ENCODE peak calls at places on chromosomes 11 and 22, in nine cellular contexts. One of them, this sample, is unnamed.

GRCh38 chr11:25711008-25711407 is 620.9 kb upstream of the ANO3 start:
- DNase-seq in AG09309: no peak
- DNase-seq in endothelial cell: no peak
- DNase-seq in amygdala: no peak
- DNase-seq in kidney tubule cell: no peak
- DNase-seq in skeletal muscle cell: no peak
- DNase-seq in BJ: no peak
- DNase-seq in tibial nerve: no peak
- DNase-seq in hippocampal formation: no peak
- DNase-seq in this sample: peak; percentile 34

GRCh38 chr11:66268953-66269906 is 791 bp downstream of the RAB1B start:
- DNase-seq in AG09309: no peak
- DNase-seq in endothelial cell: no peak
- DNase-seq in amygdala: no peak
- DNase-seq in kidney tubule cell: peak; percentile 48
- DNase-seq in skeletal muscle cell: no peak
- DNase-seq in BJ: no peak
- DNase-seq in tibial nerve: no peak
- DNase-seq in hippocampal formation: no peak
- DNase-seq in this sample: no peak

GRCh38 chr11:80584661-80585060 is 1143.8 kb upstream of the TENM4 start:
- DNase-seq in AG09309: no peak
- DNase-seq in endothelial cell: no peak
- DNase-seq in amygdala: no peak
- DNase-seq in kidney tubule cell: no peak
- DNase-seq in skeletal muscle cell: no peak
- DNase-seq in BJ: no peak
- DNase-seq in tibial nerve: no peak
- DNase-seq in hippocampal formation: no peak
- DNase-seq in this sample: no peak

GRCh38 chr22:44224166-44224565 is 43.4 kb downstream of the PARVG start:
- DNase-seq in AG09309: no peak
- DNase-seq in endothelial cell: no peak
- DNase-seq in amygdala: no peak
- DNase-seq in kidney tubule cell: no peak
- DNase-seq in skeletal muscle cell: no peak
- DNase-seq in BJ: no peak
- DNase-seq in tibial nerve: no peak
- DNase-seq in hippocampal formation: no peak
- DNase-seq in this sample: peak; percentile 75

GRCh38 chr22:20957118-20957690 is 9.9 kb upstream of the AIFM3 start:
- DNase-seq in AG09309: no peak
- DNase-seq in endothelial cell: no peak
- DNase-seq in amygdala: no peak
- DNase-seq in kidney tubule cell: peak; percentile 44
- DNase-seq in skeletal muscle cell: no peak
- DNase-seq in BJ: no peak
- DNase-seq in tibial nerve: no peak
- DNase-seq in hippocampal formation: no peak
- DNase-seq in this sample: no peak

GRCh38 chr11:33722579-33723234 is 13.5 kb downstream of the CD59 start:
- DNase-seq in AG09309: no peak
- DNase-seq in endothelial cell: no peak
- DNase-seq in amygdala: no peak
- DNase-seq in kidney tubule cell: peak; percentile 77
- DNase-seq in skeletal muscle cell: no peak
- DNase-seq in BJ: no peak
- DNase-seq in tibial nerve: no peak
- DNase-seq in hippocampal formation: no peak
- DNase-seq in this sample: no peak

GRCh38 chr11:2433106-2433925 is 11.0 kb downstream of the TRPM5 start:
- DNase-seq in AG09309: no peak
- DNase-seq in endothelial cell: no peak
- DNase-seq in amygdala: no peak
- DNase-seq in kidney tubule cell: no peak
- DNase-seq in skeletal muscle cell: no peak
- DNase-seq in BJ: no peak
- DNase-seq in tibial nerve: no peak
- DNase-seq in hippocampal formation: no peak
- DNase-seq in this sample: no peak

GRCh38 chr22:31583861-31584485 is 78.0 kb downstream of the PISD start:
- DNase-seq in AG09309: no peak
- DNase-seq in endothelial cell: no peak
- DNase-seq in amygdala: no peak
- DNase-seq in kidney tubule cell: peak; percentile 11
- DNase-seq in skeletal muscle cell: peak; percentile 31
- DNase-seq in BJ: no peak
- DNase-seq in tibial nerve: no peak
- DNase-seq in hippocampal formation: no peak
- DNase-seq in this sample: no peak

GRCh38 chr22:37282385-37282677 is at the start of gene CYTH4:
- DNase-seq in AG09309: no peak
- DNase-seq in endothelial cell: no peak
- DNase-seq in amygdala: no peak
- DNase-seq in kidney tubule cell: peak; percentile 24
- DNase-seq in skeletal muscle cell: no peak
- DNase-seq in BJ: no peak
- DNase-seq in tibial nerve: no peak
- DNase-seq in hippocampal formation: no peak
- DNase-seq in this sample: no peak

GRCh38 chr11:112292785-112293407 is 32.2 kb upstream of the PLET1 start:
- DNase-seq in AG09309: peak; percentile 90
- DNase-seq in endothelial cell: no peak
- DNase-seq in amygdala: no peak
- DNase-seq in kidney tubule cell: peak; percentile 82
- DNase-seq in skeletal muscle cell: peak; percentile 87
- DNase-seq in BJ: peak; percentile 92
- DNase-seq in tibial nerve: peak; percentile 63
- DNase-seq in hippocampal formation: no peak
- DNase-seq in this sample: peak; percentile 52

GRCh38 chr11:73372371-73372993 is 3.7 kb upstream of the RELT start:
- DNase-seq in AG09309: no peak
- DNase-seq in endothelial cell: peak; percentile 38
- DNase-seq in amygdala: no peak
- DNase-seq in kidney tubule cell: peak; percentile 52
- DNase-seq in skeletal muscle cell: no peak
- DNase-seq in BJ: no peak
- DNase-seq in tibial nerve: no peak
- DNase-seq in hippocampal formation: no peak
- DNase-seq in this sample: no peak

GRCh38 chr11:122601131-122602125 is 54.1 kb upstream of the UBASH3B start:
- DNase-seq in AG09309: peak; percentile 71
- DNase-seq in endothelial cell: no peak
- DNase-seq in amygdala: no peak
- DNase-seq in kidney tubule cell: no peak
- DNase-seq in skeletal muscle cell: peak; percentile 95
- DNase-seq in BJ: peak; percentile 65
- DNase-seq in tibial nerve: peak; percentile 25
- DNase-seq in hippocampal formation: no peak
- DNase-seq in this sample: peak; percentile 63

GRCh38 chr11:71210861-71211260 is 41.5 kb downstream of the SHANK2 start:
- DNase-seq in AG09309: no peak
- DNase-seq in endothelial cell: no peak
- DNase-seq in amygdala: no peak
- DNase-seq in kidney tubule cell: no peak
- DNase-seq in skeletal muscle cell: no peak
- DNase-seq in BJ: no peak
- DNase-seq in tibial nerve: no peak
- DNase-seq in hippocampal formation: no peak
- DNase-seq in this sample: no peak

GRCh38 chr11:19025799-19026406 is 34.6 kb downstream of the MRGPRX2 start:
- DNase-seq in AG09309: no peak
- DNase-seq in endothelial cell: no peak
- DNase-seq in amygdala: no peak
- DNase-seq in kidney tubule cell: peak; percentile 64
- DNase-seq in skeletal muscle cell: no peak
- DNase-seq in BJ: no peak
- DNase-seq in tibial nerve: no peak
- DNase-seq in hippocampal formation: no peak
- DNase-seq in this sample: no peak

GRCh38 chr11:587978-588380 is 11.7 kb downstream of the PHRF1 start:
- DNase-seq in AG09309: no peak
- DNase-seq in endothelial cell: no peak
- DNase-seq in amygdala: no peak
- DNase-seq in kidney tubule cell: peak; percentile 91
- DNase-seq in skeletal muscle cell: peak; percentile 24
- DNase-seq in BJ: no peak
- DNase-seq in tibial nerve: no peak
- DNase-seq in hippocampal formation: no peak
- DNase-seq in this sample: no peak

GRCh38 chr22:45302047-45302446 is 7.7 kb upstream of the FAM118A start:
- DNase-seq in AG09309: peak; percentile 70
- DNase-seq in endothelial cell: no peak
- DNase-seq in amygdala: no peak
- DNase-seq in kidney tubule cell: peak; percentile 30
- DNase-seq in skeletal muscle cell: no peak
- DNase-seq in BJ: peak; percentile 65
- DNase-seq in tibial nerve: no peak
- DNase-seq in hippocampal formation: no peak
- DNase-seq in this sample: no peak

GRCh38 chr11:44977493-44977984 is 26.9 kb upstream of the TP53I11 start:
- DNase-seq in AG09309: no peak
- DNase-seq in endothelial cell: peak; percentile 34
- DNase-seq in amygdala: no peak
- DNase-seq in kidney tubule cell: no peak
- DNase-seq in skeletal muscle cell: no peak
- DNase-seq in BJ: no peak
- DNase-seq in tibial nerve: no peak
- DNase-seq in hippocampal formation: no peak
- DNase-seq in this sample: no peak

GRCh38 chr11:1391165-1392010 is 1.7 kb downstream of the BRSK2 start:
- DNase-seq in AG09309: no peak
- DNase-seq in endothelial cell: no peak
- DNase-seq in amygdala: peak; percentile 41
- DNase-seq in kidney tubule cell: no peak
- DNase-seq in skeletal muscle cell: no peak
- DNase-seq in BJ: no peak
- DNase-seq in tibial nerve: no peak
- DNase-seq in hippocampal formation: no peak
- DNase-seq in this sample: no peak

GRCh38 chr22:29784451-29785361 is 17.5 kb downstream of the UQCR10 start:
- DNase-seq in AG09309: no peak
- DNase-seq in endothelial cell: no peak
- DNase-seq in amygdala: peak; percentile 23
- DNase-seq in kidney tubule cell: no peak
- DNase-seq in skeletal muscle cell: no peak
- DNase-seq in BJ: no peak
- DNase-seq in tibial nerve: no peak
- DNase-seq in hippocampal formation: peak; percentile 16
- DNase-seq in this sample: no peak

GRCh38 chr11:65786008-65786785 is 666 bp upstream of the OVOL1 start:
- DNase-seq in AG09309: no peak
- DNase-seq in endothelial cell: no peak
- DNase-seq in amygdala: no peak
- DNase-seq in kidney tubule cell: no peak
- DNase-seq in skeletal muscle cell: no peak
- DNase-seq in BJ: no peak
- DNase-seq in tibial nerve: no peak
- DNase-seq in hippocampal formation: no peak
- DNase-seq in this sample: no peak

GRCh38 chr11:118929496-118930151 is 3.9 kb upstream of the BCL9L start:
- DNase-seq in AG09309: no peak
- DNase-seq in endothelial cell: peak; percentile 71
- DNase-seq in amygdala: peak; percentile 90
- DNase-seq in kidney tubule cell: peak; percentile 87
- DNase-seq in skeletal muscle cell: no peak
- DNase-seq in BJ: no peak
- DNase-seq in tibial nerve: peak; percentile 90
- DNase-seq in hippocampal formation: peak; percentile 81
- DNase-seq in this sample: no peak

GRCh38 chr11:119706887-119707286 is 22.1 kb downstream of the NECTIN1 start:
- DNase-seq in AG09309: no peak
- DNase-seq in endothelial cell: peak; percentile 34
- DNase-seq in amygdala: no peak
- DNase-seq in kidney tubule cell: no peak
- DNase-seq in skeletal muscle cell: no peak
- DNase-seq in BJ: no peak
- DNase-seq in tibial nerve: no peak
- DNase-seq in hippocampal formation: no peak
- DNase-seq in this sample: no peak

GRCh38 chr11:47607380-47607779 is 13.2 kb upstream of the C1QTNF4 start:
- DNase-seq in AG09309: peak; percentile 73
- DNase-seq in endothelial cell: no peak
- DNase-seq in amygdala: no peak
- DNase-seq in kidney tubule cell: peak; percentile 17
- DNase-seq in skeletal muscle cell: peak; percentile 96
- DNase-seq in BJ: peak; percentile 83
- DNase-seq in tibial nerve: peak; percentile 44
- DNase-seq in hippocampal formation: no peak
- DNase-seq in this sample: no peak

GRCh38 chr11:31953803-31954327 is 137.0 kb upstream of the RCN1 start:
- DNase-seq in AG09309: no peak
- DNase-seq in endothelial cell: no peak
- DNase-seq in amygdala: no peak
- DNase-seq in kidney tubule cell: no peak
- DNase-seq in skeletal muscle cell: no peak
- DNase-seq in BJ: no peak
- DNase-seq in tibial nerve: no peak
- DNase-seq in hippocampal formation: no peak
- DNase-seq in this sample: no peak

GRCh38 chr11:74687237-74688005 is 43.8 kb downstream of the CHRDL2 start:
- DNase-seq in AG09309: no peak
- DNase-seq in endothelial cell: no peak
- DNase-seq in amygdala: no peak
- DNase-seq in kidney tubule cell: no peak
- DNase-seq in skeletal muscle cell: no peak
- DNase-seq in BJ: no peak
- DNase-seq in tibial nerve: no peak
- DNase-seq in hippocampal formation: no peak
- DNase-seq in this sample: no peak

GRCh38 chr11:132681971-132682370 is 850.3 kb downstream of the OPCML start:
- DNase-seq in AG09309: no peak
- DNase-seq in endothelial cell: no peak
- DNase-seq in amygdala: no peak
- DNase-seq in kidney tubule cell: no peak
- DNase-seq in skeletal muscle cell: no peak
- DNase-seq in BJ: no peak
- DNase-seq in tibial nerve: no peak
- DNase-seq in hippocampal formation: no peak
- DNase-seq in this sample: no peak

GRCh38 chr11:46710821-46711269 is 8.2 kb upstream of the F2 start:
- DNase-seq in AG09309: peak; percentile 85
- DNase-seq in endothelial cell: no peak
- DNase-seq in amygdala: no peak
- DNase-seq in kidney tubule cell: peak; percentile 75
- DNase-seq in skeletal muscle cell: peak; percentile 85
- DNase-seq in BJ: peak; percentile 88
- DNase-seq in tibial nerve: peak; percentile 68
- DNase-seq in hippocampal formation: no peak
- DNase-seq in this sample: no peak

GRCh38 chr11:123594188-123594901 is 60.1 kb downstream of the SCN3B start:
- DNase-seq in AG09309: no peak
- DNase-seq in endothelial cell: no peak
- DNase-seq in amygdala: no peak
- DNase-seq in kidney tubule cell: peak; percentile 8
- DNase-seq in skeletal muscle cell: no peak
- DNase-seq in BJ: no peak
- DNase-seq in tibial nerve: no peak
- DNase-seq in hippocampal formation: no peak
- DNase-seq in this sample: no peak

GRCh38 chr11:107785401-107785800 is 73.2 kb downstream of the SLC35F2 start:
- DNase-seq in AG09309: no peak
- DNase-seq in endothelial cell: no peak
- DNase-seq in amygdala: no peak
- DNase-seq in kidney tubule cell: peak; percentile 89
- DNase-seq in skeletal muscle cell: peak; percentile 20
- DNase-seq in BJ: no peak
- DNase-seq in tibial nerve: no peak
- DNase-seq in hippocampal formation: no peak
- DNase-seq in this sample: no peak

GRCh38 chr11:6248248-6248647 is 9.4 kb downstream of the CNGA4 start:
- DNase-seq in AG09309: peak; percentile 16
- DNase-seq in endothelial cell: no peak
- DNase-seq in amygdala: no peak
- DNase-seq in kidney tubule cell: no peak
- DNase-seq in skeletal muscle cell: no peak
- DNase-seq in BJ: no peak
- DNase-seq in tibial nerve: no peak
- DNase-seq in hippocampal formation: no peak
- DNase-seq in this sample: peak; percentile 10

GRCh38 chr11:22778642-22779041 is 51.0 kb downstream of the SVIP start:
- DNase-seq in AG09309: no peak
- DNase-seq in endothelial cell: no peak
- DNase-seq in amygdala: no peak
- DNase-seq in kidney tubule cell: no peak
- DNase-seq in skeletal muscle cell: no peak
- DNase-seq in BJ: no peak
- DNase-seq in tibial nerve: no peak
- DNase-seq in hippocampal formation: no peak
- DNase-seq in this sample: no peak

This sample was measured in foreskin keratinocyte.